ENCODE peak calls at places on chromosomes 16 and 17, in four cellular contexts. One of them, this sample, is unnamed.

GRCh38 chr16:720990-721764 is at the start of gene ANTKMT:
- DNase-seq in endodermal cell: peak; percentile 96
- DNase-seq in nephron progenitor cell: peak; percentile 93
- DNase-seq in astrocyte of the cerebellum: no peak
- DNase-seq in this sample: no peak

GRCh38 chr17:10127819-10128375 is 70.5 kb downstream of the GAS7 start:
- DNase-seq in nephron progenitor cell: peak; percentile 32
- DNase-seq in astrocyte of the cerebellum: peak; percentile 82
- DNase-seq in endodermal cell: peak; percentile 69
- DNase-seq in this sample: peak; percentile 60

GRCh38 chr16:69937465-69937951 is 13.6 kb upstream of the CLEC18A start:
- DNase-seq in endodermal cell: no peak
- DNase-seq in nephron progenitor cell: no peak
- DNase-seq in astrocyte of the cerebellum: no peak
- DNase-seq in this sample: no peak

GRCh38 chr16:20300312-20301097 is 26.8 kb downstream of the GP2 start:
- DNase-seq in astrocyte of the cerebellum: peak; percentile 20
- DNase-seq in nephron progenitor cell: peak; percentile 60
- DNase-seq in endodermal cell: peak; percentile 89
- DNase-seq in this sample: peak; percentile 66

GRCh38 chr17:77924757-77925336 is 33.7 kb upstream of the TNRC6C start:
- DNase-seq in astrocyte of the cerebellum: peak; percentile 79
- DNase-seq in endodermal cell: peak; percentile 97
- DNase-seq in nephron progenitor cell: peak; percentile 24
- DNase-seq in this sample: no peak

GRCh38 chr16:47045459-47045858 is 72.0 kb upstream of the DNAJA2 start:
- DNase-seq in astrocyte of the cerebellum: no peak
- DNase-seq in nephron progenitor cell: no peak
- DNase-seq in endodermal cell: no peak
- DNase-seq in this sample: no peak

GRCh38 chr17:27408891-27409290 is 47.4 kb upstream of the KSR1 start:
- DNase-seq in nephron progenitor cell: no peak
- DNase-seq in astrocyte of the cerebellum: no peak
- DNase-seq in endodermal cell: no peak
- DNase-seq in this sample: no peak

GRCh38 chr16:923184-923583 is 47.6 kb downstream of the LMF1 start:
- DNase-seq in endodermal cell: no peak
- DNase-seq in nephron progenitor cell: no peak
- DNase-seq in astrocyte of the cerebellum: no peak
- DNase-seq in this sample: no peak

GRCh38 chr16:27429981-27430441 is 28.0 kb downstream of the IL21R start:
- DNase-seq in astrocyte of the cerebellum: no peak
- DNase-seq in endodermal cell: no peak
- DNase-seq in nephron progenitor cell: no peak
- DNase-seq in this sample: peak; percentile 40

GRCh38 chr16:89721644-89722391 is 481 bp downstream of the ZNF276 start:
- DNase-seq in nephron progenitor cell: peak; percentile 63
- DNase-seq in endodermal cell: no peak
- DNase-seq in astrocyte of the cerebellum: no peak
- DNase-seq in this sample: no peak

GRCh38 chr16:12260647-12261262 is 284.2 kb downstream of the SNX29 start:
- DNase-seq in astrocyte of the cerebellum: no peak
- DNase-seq in nephron progenitor cell: peak; percentile 27
- DNase-seq in endodermal cell: peak; percentile 88
- DNase-seq in this sample: no peak

DNA sequence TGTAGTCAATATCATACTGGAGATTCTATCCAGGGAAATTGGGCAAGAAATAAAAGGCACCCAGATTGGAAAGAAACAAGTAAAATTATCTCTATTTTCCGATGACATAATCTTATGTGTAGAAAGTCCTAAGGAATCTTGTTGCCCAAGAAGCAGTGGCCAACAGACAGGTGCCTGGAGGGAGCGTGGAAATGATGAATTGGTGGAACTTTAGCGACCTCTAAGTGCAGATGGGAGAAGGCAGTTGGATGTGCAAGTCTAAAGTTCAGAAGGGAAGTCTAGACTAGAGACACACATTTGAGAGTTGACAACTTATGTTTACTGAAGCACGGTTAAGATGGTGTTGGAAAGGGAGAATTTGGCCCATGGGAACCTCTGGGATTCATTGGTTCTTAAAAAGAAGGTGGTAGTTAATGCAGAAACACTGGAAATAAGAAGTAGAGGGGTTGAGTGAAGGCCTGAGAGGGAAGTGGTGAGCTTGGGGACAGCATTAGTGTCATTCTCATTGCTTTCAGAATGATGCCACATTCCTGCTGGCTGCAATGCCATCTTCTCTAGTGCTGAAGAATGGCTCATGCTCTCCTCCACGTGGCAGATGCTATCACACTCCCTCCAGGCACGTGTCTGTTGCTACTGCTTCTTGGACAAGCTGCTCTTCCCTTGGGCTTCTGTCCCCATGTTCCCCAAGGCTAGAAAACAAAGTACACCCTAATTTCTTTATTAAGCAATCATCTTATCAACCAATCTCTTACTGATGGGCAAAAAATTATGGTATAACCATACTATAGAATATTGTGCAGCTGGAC is 24.0 kb downstream of the TAT start:
- DNase-seq in nephron progenitor cell: no peak
- DNase-seq in astrocyte of the cerebellum: no peak
- DNase-seq in endodermal cell: peak; percentile 59
- DNase-seq in this sample: no peak
- TF ChIP-seq CTCF in nephron progenitor cell: no peak
- TF ChIP-seq CTCF in astrocyte of the cerebellum: no peak
- TF ChIP-seq CTCF in endodermal cell: peak; percentile 66
- TF ChIP-seq CTCF in this sample: peak; percentile 21

GRCh38 chr17:38868968-38869646 is 751 bp upstream of the LASP1 start:
- DNase-seq in astrocyte of the cerebellum: peak; percentile 59
- DNase-seq in endodermal cell: peak; percentile 99
- DNase-seq in nephron progenitor cell: peak; percentile 96
- DNase-seq in this sample: peak; percentile 80
- TF ChIP-seq CTCF in astrocyte of the cerebellum: peak; percentile 6
- TF ChIP-seq CTCF in endodermal cell: no peak
- TF ChIP-seq CTCF in nephron progenitor cell: no peak
- TF ChIP-seq CTCF in this sample: no peak

DNA sequence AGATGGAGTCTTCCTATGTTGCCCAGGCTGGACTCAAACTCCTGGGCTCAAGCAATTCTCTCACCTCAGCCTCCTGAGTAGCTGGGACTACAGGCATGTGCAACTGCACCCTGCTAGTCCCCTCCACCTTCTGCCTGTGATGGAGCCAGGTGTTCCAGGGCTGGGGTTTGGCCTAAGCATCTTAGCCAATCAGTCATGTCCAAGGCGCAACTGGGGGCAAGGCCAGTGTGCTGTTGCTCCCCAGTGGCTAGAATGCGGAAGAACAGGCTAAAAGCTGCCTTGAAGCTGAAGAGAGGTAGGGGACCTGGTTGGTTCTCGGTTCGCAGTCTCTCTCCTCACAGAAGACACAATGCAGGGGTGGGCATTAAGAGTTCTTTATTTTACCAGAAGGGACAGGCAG is 18.6 kb downstream of the FLOT2 start:
- DNase-seq in astrocyte of the cerebellum: peak; percentile 15
- DNase-seq in endodermal cell: peak; percentile 94
- DNase-seq in nephron progenitor cell: peak; percentile 38
- DNase-seq in this sample: no peak
- TF ChIP-seq CTCF in astrocyte of the cerebellum: peak; percentile 53
- TF ChIP-seq CTCF in endodermal cell: peak; percentile 84
- TF ChIP-seq CTCF in nephron progenitor cell: peak; percentile 28
- TF ChIP-seq CTCF in this sample: no peak

GRCh38 chr16:8199390-8199789 is 390.9 kb downstream of the TMEM114 start:
- DNase-seq in nephron progenitor cell: no peak
- DNase-seq in astrocyte of the cerebellum: no peak
- DNase-seq in endodermal cell: no peak
- DNase-seq in this sample: no peak

DNA sequence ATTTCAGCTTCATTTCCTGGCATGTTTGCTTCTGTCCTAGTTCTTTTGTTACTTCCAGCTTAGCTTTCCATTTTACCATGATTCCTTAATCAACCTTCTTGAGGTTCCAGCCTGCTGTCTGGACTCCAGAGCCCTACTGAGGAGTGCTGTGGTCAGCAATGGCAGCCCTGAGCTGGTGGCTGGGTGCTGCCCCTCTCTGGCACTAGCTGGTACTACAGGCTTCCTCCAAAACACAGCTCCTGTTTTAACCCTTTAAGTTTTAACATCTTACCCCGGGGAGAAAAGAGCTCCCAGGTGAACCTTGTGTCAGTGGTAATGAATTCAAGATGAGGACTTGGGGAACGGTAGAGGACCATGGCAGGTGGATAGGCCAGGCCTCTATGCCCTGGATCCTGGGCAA is 395.5 kb downstream of the TMEM114 start:
- DNase-seq in astrocyte of the cerebellum: no peak
- DNase-seq in nephron progenitor cell: peak; percentile 48
- DNase-seq in endodermal cell: peak; percentile 88
- DNase-seq in this sample: no peak
- TF ChIP-seq CTCF in astrocyte of the cerebellum: no peak
- TF ChIP-seq CTCF in nephron progenitor cell: peak; percentile 60
- TF ChIP-seq CTCF in endodermal cell: peak; percentile 91
- TF ChIP-seq CTCF in this sample: peak; percentile 19

GRCh38 chr17:79843917-79844815 is 4.9 kb upstream of the CBX4 start:
- DNase-seq in endodermal cell: peak; percentile 89
- DNase-seq in nephron progenitor cell: peak; percentile 72
- DNase-seq in astrocyte of the cerebellum: no peak
- DNase-seq in this sample: no peak
- TF ChIP-seq CTCF in endodermal cell: no peak
- TF ChIP-seq CTCF in nephron progenitor cell: no peak
- TF ChIP-seq CTCF in astrocyte of the cerebellum: no peak
- TF ChIP-seq CTCF in this sample: no peak

GRCh38 chr17:34580685-34581445 is 1.5 kb downstream of the TMEM132E start:
- DNase-seq in endodermal cell: peak; percentile 81
- DNase-seq in nephron progenitor cell: peak; percentile 53
- DNase-seq in astrocyte of the cerebellum: no peak
- DNase-seq in this sample: peak; percentile 30
- TF ChIP-seq CTCF in endodermal cell: peak; percentile 49
- TF ChIP-seq CTCF in nephron progenitor cell: no peak
- TF ChIP-seq CTCF in astrocyte of the cerebellum: no peak
- TF ChIP-seq CTCF in this sample: no peak

DNA sequence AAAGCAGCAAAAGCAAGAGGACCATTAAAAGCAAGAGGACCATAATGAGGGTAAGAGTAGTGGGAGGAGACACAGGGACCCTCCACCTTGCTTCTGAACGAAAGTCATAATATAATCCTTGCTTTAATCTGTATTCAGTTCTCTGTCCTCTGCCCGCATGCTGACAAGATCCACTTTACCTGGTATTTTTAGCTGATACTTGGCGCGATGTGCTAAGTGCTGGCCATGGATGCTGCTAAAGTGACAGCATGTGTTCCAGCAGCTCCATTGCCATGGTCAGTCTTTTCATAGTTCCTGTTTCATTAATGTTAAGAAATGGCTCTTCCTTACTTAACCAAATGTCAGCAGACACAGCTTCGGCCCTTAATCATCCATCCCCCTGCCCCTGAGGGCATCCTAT is 86.8 kb downstream of the CA10 start:
- DNase-seq in astrocyte of the cerebellum: no peak
- DNase-seq in endodermal cell: no peak
- DNase-seq in nephron progenitor cell: no peak
- DNase-seq in this sample: no peak
- TF ChIP-seq CTCF in astrocyte of the cerebellum: no peak
- TF ChIP-seq CTCF in endodermal cell: no peak
- TF ChIP-seq CTCF in nephron progenitor cell: no peak
- TF ChIP-seq CTCF in this sample: no peak